ENCODE peak calls at places on chromosome 13, in ten cellular contexts. O is suprapubic skin, A is A549, P is ovary, C is K562, U is transverse colon, W is stomach, N is sigmoid colon, H is H1, I is upper lobe of left lung. Z is an unnamed sample.
A peak's percentile ranks its signal among the peaks of the same experiment; 100 is the strongest.

GRCh38 chr13:23867027-23867491 is 22.1 kb downstream of the MIPEP start:
- DNase-seq in O (no peak), A (peak; percentile 17), P (no peak), C (no peak), U (no peak), W (no peak), N (no peak), H (no peak), I (no peak), Z (no peak)

GRCh38 chr13:110276553-110276950 is 30.4 kb downstream of the COL4A1 start:
- DNase-seq in O (no peak), A (no peak), P (no peak), C (no peak), U (no peak), W (no peak), N (no peak), H (no peak), I (no peak), Z (no peak)

GRCh38 chr13:114268344-114269280 is 12.8 kb upstream of the UPF3A start:
- DNase-seq in O (no peak), A (no peak), P (no peak), C (no peak), U (no peak), W (no peak), N (no peak), H (no peak), I (no peak), Z (no peak)

GRCh38 chr13:49060698-49061387 is 85.1 kb downstream of the FNDC3A start:
- DNase-seq in O (no peak), A (no peak), P (no peak), C (no peak), U (no peak), W (no peak), N (no peak), H (no peak), I (no peak), Z (no peak)

GRCh38 chr13:20953245-20953931 is 50.8 kb upstream of the XPO4 start:
- DNase-seq in O (peak; percentile 58), A (peak; percentile 14), P (no peak), C (no peak), U (no peak), W (no peak), N (no peak), H (no peak), I (peak; percentile 66), Z (no peak)

GRCh38 chr13:40508112-40508511 is 158.3 kb downstream of the FOXO1 start:
- DNase-seq in O (no peak), A (peak; percentile 51), P (no peak), C (no peak), U (no peak), W (no peak), N (no peak), H (no peak), I (no peak), Z (peak; percentile 43)

GRCh38 chr13:99656843-99657506 is 155.7 kb downstream of the TM9SF2 start:
- DNase-seq in O (no peak), A (peak; percentile 8), P (no peak), C (no peak), U (no peak), W (no peak), N (no peak), H (no peak), I (no peak), Z (no peak)

GRCh38 chr13:112679932-112680677 is 9.7 kb upstream of the ATP11A start:
- DNase-seq in O (peak; percentile 71), A (no peak), P (no peak), C (no peak), U (no peak), W (peak; percentile 24), N (no peak), H (peak; percentile 39), I (peak; percentile 44), Z (no peak)

GRCh38 chr13:111469916-111470506 is 149.6 kb downstream of the TEX29 start:
- DNase-seq in O (peak; percentile 60), A (no peak), P (no peak), C (no peak), U (no peak), W (no peak), N (peak; percentile 42), H (no peak), I (peak; percentile 46), Z (no peak)

GRCh38 chr13:47437411-47437810 is 540.6 kb upstream of the HTR2A start:
- DNase-seq in O (no peak), A (no peak), P (no peak), C (no peak), U (no peak), W (no peak), N (no peak), H (no peak), I (no peak), Z (no peak)

GRCh38 chr13:49784886-49785570 is 7.5 kb downstream of the KPNA3 start:
- DNase-seq in O (no peak), A (no peak), P (no peak), C (no peak), U (no peak), W (no peak), N (no peak), H (no peak), I (no peak), Z (no peak)

GRCh38 chr13:44726214-44726613 is 150.1 kb upstream of the TSC22D1 start:
- DNase-seq in O (no peak), A (no peak), P (no peak), C (no peak), U (no peak), W (no peak), N (no peak), H (no peak), I (no peak), Z (no peak)

GRCh38 chr13:43905435-43906031 is 25.8 kb downstream of the LACC1 start:
- DNase-seq in O (no peak), A (peak; percentile 59), P (no peak), C (peak; percentile 22), U (no peak), W (no peak), N (no peak), H (no peak), I (no peak), Z (peak; percentile 81)

GRCh38 chr13:50842711-50843255 is 709 bp downstream of the DLEU7 start:
- DNase-seq in O (no peak), A (no peak), P (no peak), C (no peak), U (no peak), W (no peak), N (no peak), H (peak; percentile 67), I (no peak), Z (no peak)

GRCh38 chr13:106738279-106738678 is 170.3 kb upstream of the ARGLU1 start:
- DNase-seq in O (no peak), A (no peak), P (no peak), C (no peak), U (no peak), W (no peak), N (no peak), H (no peak), I (no peak), Z (no peak)
- H3K27ac ChIP-seq in O (no peak overlapping the region), A (no peak overlapping the region), P (no peak overlapping the region), C (no peak overlapping the region), U (no peak overlapping the region), W (no peak overlapping the region), N (no peak overlapping the region), H (no peak overlapping the region), I (no peak overlapping the region), Z (no peak overlapping the region)

GRCh38 chr13:42043676-42044075 is 4.8 kb upstream of the DGKH start:
- DNase-seq in O (no peak), A (no peak), P (no peak), C (no peak), U (no peak), W (no peak), N (no peak), H (no peak), I (no peak), Z (no peak)

GRCh38 chr13:42039946-42040729 is 8.3 kb upstream of the DGKH start:
- DNase-seq in O (peak; percentile 94), A (peak; percentile 78), P (peak; percentile 92), C (peak; percentile 89), U (peak; percentile 95), W (peak; percentile 91), N (peak; percentile 97), H (peak; percentile 85), I (peak; percentile 97), Z (peak; percentile 84)

GRCh38 chr13:42041017-42041683 is 7.3 kb upstream of the DGKH start:
- DNase-seq in O (no peak), A (peak; percentile 61), P (peak; percentile 65), C (peak; percentile 22), U (peak; percentile 73), W (peak; percentile 60), N (peak; percentile 74), H (peak; percentile 73), I (peak; percentile 90), Z (no peak)

GRCh38 chr13:42040730-42041016 is 7.8 kb upstream of the DGKH start:
- DNase-seq in O (no peak), A (no peak), P (no peak), C (no peak), U (no peak), W (no peak), N (no peak), H (no peak), I (no peak), Z (no peak)

DNA sequence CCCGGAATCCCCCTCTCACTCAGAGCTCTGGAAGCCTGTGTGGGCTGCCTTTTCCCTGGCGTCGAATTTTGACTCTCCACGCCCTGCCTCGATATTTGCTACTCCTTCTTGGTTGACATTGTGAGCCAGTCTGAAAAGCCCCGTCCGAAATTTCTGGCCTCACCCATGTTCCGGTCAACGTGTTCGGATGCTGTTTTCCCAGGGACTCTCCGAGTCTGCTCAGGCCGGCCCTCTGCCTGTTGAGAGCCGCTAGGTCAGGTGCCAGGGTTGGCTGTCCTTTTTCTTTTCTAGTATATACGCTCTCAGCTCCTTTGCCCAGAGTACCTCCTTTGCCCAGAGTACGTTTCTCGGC is 6.8 kb upstream of the DGKH start:
- DNase-seq in O (no peak), A (peak; percentile 72), P (peak; percentile 65), C (peak; percentile 8), U (peak; percentile 62), W (peak; percentile 50), N (peak; percentile 86), H (peak; percentile 71), I (no peak), Z (no peak)
- TF ChIP-seq POLR2A in O (no peak), A (no peak), P (no peak), C (no peak), U (no peak), W (no peak), N (no peak), H (no peak), I (no peak), Z (no peak)

GRCh38 chr13:33509642-33510229 is 224.2 kb upstream of the STARD13 start:
- DNase-seq in O (peak; percentile 80), A (peak; percentile 6), P (no peak), C (no peak), U (no peak), W (peak; percentile 41), N (peak; percentile 81), H (no peak), I (no peak), Z (no peak)
- TF ChIP-seq EP300 in O (no peak), A (no peak), P (no peak), C (no peak), U (no peak), W (peak; percentile 39), N (no peak), H (no peak), I (peak; percentile 95), Z (peak; percentile 84)

DNA sequence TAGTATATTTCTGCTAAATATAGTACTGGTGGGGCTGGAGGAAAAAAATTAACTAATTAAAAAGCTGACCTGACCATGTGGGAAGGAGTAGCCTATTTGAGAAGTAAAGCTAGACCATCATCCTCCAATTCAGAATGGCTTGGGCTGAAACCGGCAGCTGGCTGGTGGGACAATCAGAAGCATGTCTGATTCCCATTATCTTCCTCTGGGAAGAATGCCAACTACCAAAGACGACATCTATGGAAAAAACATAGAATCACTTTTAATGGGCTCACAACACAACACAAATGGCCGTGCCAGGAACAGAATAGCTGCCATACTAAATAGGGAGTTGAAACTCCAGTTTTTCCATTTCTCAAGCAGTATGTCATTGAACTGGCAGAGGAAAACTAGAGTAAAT is 120.4 kb upstream of the FREM2 start:
- DNase-seq in O (no peak), A (no peak), P (no peak), C (no peak), U (no peak), W (no peak), N (no peak), H (no peak), I (no peak), Z (no peak)
- H3K27ac ChIP-seq in O (no peak overlapping the region), A (no peak overlapping the region), P (no peak overlapping the region), C (no peak overlapping the region), U (no peak overlapping the region), W (no peak overlapping the region), N (no peak overlapping the region), H (no peak overlapping the region), I (no peak overlapping the region), Z (no peak overlapping the region)